ENCODE peak calls at places on chromosome 18, in five cellular contexts. T is lower lobe of right lung, X is right lobe of liver, H is PC-9, Z is body of pancreas. O is an unnamed sample.

GRCh38 chr18:58671941-58672565 is 788 bp downstream of the MALT1 start:
- DNase-seq in T (peak), X (no peak), H (peak), Z (no peak), O (no peak)

GRCh38 chr18:22900558-22901183 is 32.5 kb upstream of the RBBP8 start:
- DNase-seq in T (no peak), X (peak), H (no peak), Z (peak), O (no peak)

GRCh38 chr18:77173274-77174030 is 40.9 kb upstream of the MBP start:
- DNase-seq in T (no peak), X (no peak), H (no peak), Z (no peak), O (no peak)

GRCh38 chr18:46174317-46175039 is 70.3 kb downstream of the HAUS1 start:
- DNase-seq in T (peak), X (peak), H (peak), Z (peak), O (no peak)

GRCh38 chr18:77053616-77054287 is 78.8 kb downstream of the MBP start:
- DNase-seq in T (no peak), X (no peak), H (no peak), Z (no peak), O (no peak)

GRCh38 chr18:55934801-55935200 is 346.8 kb upstream of the TCF4 start:
- DNase-seq in T (no peak), X (no peak), H (no peak), Z (no peak), O (no peak)

GRCh38 chr18:77985486-77985885 is 735.8 kb downstream of the GALR1 start:
- DNase-seq in T (no peak), X (no peak), H (no peak), Z (no peak), O (no peak)

GRCh38 chr18:34729264-34729663 is 19.2 kb downstream of the DTNA start:
- DNase-seq in T (no peak), X (no peak), H (no peak), Z (no peak), O (peak)

GRCh38 chr18:13376841-13377351 is 158.3 kb downstream of the LDLRAD4 start:
- DNase-seq in T (no peak), X (no peak), H (no peak), Z (no peak), O (no peak)

GRCh38 chr18:58088723-58089074 is 44.7 kb downstream of the NEDD4L start:
- DNase-seq in T (no peak), X (no peak), H (peak), Z (peak), O (peak)

GRCh38 chr18:70132999-70133398 is 72.5 kb downstream of the RTTN start:
- DNase-seq in T (no peak), X (no peak), H (no peak), Z (peak), O (no peak)

GRCh38 chr18:34595673-34596072 is 114.4 kb upstream of the DTNA start:
- DNase-seq in T (no peak), X (no peak), H (no peak), Z (no peak), O (peak)

GRCh38 chr18:79962835-79963657 is 1.4 kb upstream of the HSBP1L1 start:
- DNase-seq in T (no peak), X (no peak), H (no peak), Z (no peak), O (no peak)

GRCh38 chr18:10481831-10482230 is 27.4 kb downstream of the APCDD1 start:
- DNase-seq in T (no peak), X (no peak), H (no peak), Z (no peak), O (no peak)

GRCh38 chr18:54775686-54776085 is 52.6 kb upstream of the RAB27B start:
- DNase-seq in T (no peak), X (no peak), H (peak), Z (peak), O (peak)

GRCh38 chr18:1604751-1605150 is 700.1 kb downstream of the ADCYAP1 start:
- DNase-seq in T (no peak), X (no peak), H (no peak), Z (no peak), O (no peak)

GRCh38 chr18:60978338-60978737 is 354.9 kb upstream of the CDH20 start:
- DNase-seq in T (no peak), X (no peak), H (no peak), Z (no peak), O (no peak)

GRCh38 chr18:57970356-57971095 is 73.5 kb upstream of the NEDD4L start:
- DNase-seq in T (no peak), X (no peak), H (no peak), Z (no peak), O (peak)

GRCh38 chr18:703660-704018 is 8.8 kb downstream of the ENOSF1 start:
- DNase-seq in T (no peak), X (peak), H (no peak), Z (no peak), O (no peak)

GRCh38 chr18:46071615-46071893 is 506 bp downstream of the PSTPIP2 start:
- DNase-seq in T (no peak), X (no peak), H (no peak), Z (no peak), O (no peak)

GRCh38 chr18:23071285-23071684 is 64.0 kb upstream of the CABLES1 start:
- DNase-seq in T (peak), X (no peak), H (no peak), Z (peak), O (no peak)

GRCh38 chr18:1585881-1586488 is 681.3 kb downstream of the ADCYAP1 start:
- DNase-seq in T (no peak), X (no peak), H (peak), Z (no peak), O (no peak)

GRCh38 chr18:77082316-77082715 is 50.3 kb downstream of the MBP start:
- DNase-seq in T (no peak), X (no peak), H (no peak), Z (no peak), O (no peak)

GRCh38 chr18:36735130-36735529 is 93.7 kb downstream of the TPGS2 start:
- DNase-seq in T (no peak), X (no peak), H (no peak), Z (no peak), O (no peak)

GRCh38 chr18:36780748-36781147 is 48.1 kb downstream of the TPGS2 start:
- DNase-seq in T (no peak), X (no peak), H (no peak), Z (no peak), O (no peak)

GRCh38 chr18:49612515-49613033 is 50.7 kb downstream of the LIPG start:
- DNase-seq in T (no peak), X (no peak), H (no peak), Z (no peak), O (no peak)

GRCh38 chr18:63071566-63072175 is 247.9 kb downstream of the BCL2 start:
- DNase-seq in T (no peak), X (no peak), H (peak), Z (no peak), O (no peak)

GRCh38 chr18:63069496-63069895 is 250.1 kb downstream of the BCL2 start:
- DNase-seq in T (no peak), X (no peak), H (no peak), Z (no peak), O (no peak)

GRCh38 chr18:63070750-63071502 is 248.6 kb downstream of the BCL2 start:
- DNase-seq in T (no peak), X (no peak), H (peak), Z (no peak), O (no peak)

GRCh38 chr18:63074987-63075404 is 244.6 kb downstream of the BCL2 start:
- DNase-seq in T (peak), X (peak), H (peak), Z (peak), O (peak)

DNA sequence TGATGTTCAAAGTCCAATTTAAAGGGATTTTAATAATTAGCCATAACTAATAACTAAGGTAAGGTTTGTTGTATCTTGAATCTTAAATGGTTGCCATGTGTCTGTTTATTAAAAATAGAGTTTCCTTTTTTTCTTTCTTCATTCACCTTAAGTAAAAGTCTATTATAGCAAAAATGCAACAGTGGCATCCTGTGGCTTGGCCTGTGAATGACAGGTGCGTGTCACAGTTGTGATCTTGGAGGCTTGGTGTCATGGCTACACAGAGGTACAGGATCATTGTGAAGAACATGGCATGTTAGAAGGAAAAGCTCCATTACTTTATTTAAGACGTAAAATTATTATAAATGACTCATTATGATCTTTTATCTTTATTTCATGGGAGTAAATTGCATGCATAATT is 246.1 kb downstream of the BCL2 start:
- DNase-seq in T (no peak), X (no peak), H (no peak), Z (no peak), O (peak)
- TF ChIP-seq CTCF in T (no peak), X (peak), H (no peak), Z (no peak), O (no peak)

DNA sequence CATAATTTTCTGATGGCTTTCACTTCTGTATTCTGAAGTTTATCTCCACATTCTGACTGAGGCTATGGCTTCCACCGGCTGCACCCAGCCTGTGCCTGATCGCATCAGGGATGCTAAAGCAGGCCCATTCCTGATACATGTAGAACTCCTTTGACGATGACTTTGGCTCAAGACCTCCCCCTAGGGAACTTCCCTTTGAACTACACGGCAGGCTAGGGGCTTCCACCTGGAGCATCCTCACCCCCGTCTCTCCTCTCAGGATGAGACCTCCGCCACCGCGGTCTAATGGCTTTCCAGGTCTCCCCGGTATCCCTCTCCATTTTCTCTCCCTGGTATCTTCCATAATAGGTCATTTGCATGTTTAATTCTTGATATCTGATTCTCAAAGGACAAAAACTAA is 214.9 kb upstream of the CHST9 start:
- DNase-seq in T (no peak), X (no peak), H (no peak), Z (no peak), O (peak)
- TF ChIP-seq CTCF in T (no peak), X (no peak), H (no peak), Z (no peak), O (peak)

DNA sequence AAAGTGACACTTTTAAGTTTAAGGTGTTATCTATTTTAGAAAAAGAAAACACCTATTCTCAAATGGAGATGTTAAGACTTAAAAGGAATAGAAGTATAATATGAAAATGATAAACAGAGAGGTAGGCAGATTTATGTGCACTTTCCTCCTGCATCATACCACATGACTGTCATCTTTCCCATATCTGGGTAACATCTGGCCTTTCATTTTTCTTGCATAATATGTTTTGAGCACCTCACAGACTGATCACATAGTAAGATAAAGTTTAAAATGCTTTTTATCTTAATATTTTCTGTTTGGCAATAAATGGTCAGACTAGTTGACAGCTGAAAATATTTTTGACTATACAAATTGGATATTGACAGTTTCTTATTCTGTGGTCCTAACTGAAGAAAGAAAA is 1852.1 kb upstream of the PIK3C3 start:
- DNase-seq in T (no peak), X (no peak), H (no peak), Z (no peak), O (no peak)
- TF ChIP-seq CTCF in T (no peak), X (no peak), H (no peak), Z (no peak), O (no peak)

GRCh38 chr18:62239475-62239874 is 52.4 kb downstream of the RELCH start:
- DNase-seq in T (no peak), X (no peak), H (no peak), Z (no peak), O (no peak)
- TF ChIP-seq CTCF in T (no peak), X (no peak), H (no peak), Z (no peak), O (no peak)

GRCh38 chr18:6401687-6402086 is 13.0 kb downstream of the L3MBTL4 start:
- DNase-seq in T (no peak), X (no peak), H (no peak), Z (no peak), O (no peak)

GRCh38 chr18:6396843-6397242 is 17.9 kb downstream of the L3MBTL4 start:
- DNase-seq in T (no peak), X (no peak), H (no peak), Z (no peak), O (no peak)

GRCh38 chr18:6397931-6398566 is 16.7 kb downstream of the L3MBTL4 start:
- DNase-seq in T (no peak), X (no peak), H (no peak), Z (no peak), O (no peak)

GRCh38 chr18:6396276-6396675 is 18.4 kb downstream of the L3MBTL4 start:
- DNase-seq in T (no peak), X (no peak), H (no peak), Z (no peak), O (no peak)
- TF ChIP-seq CTCF in T (no peak), X (no peak), H (no peak), Z (no peak), O (no peak)

DNA sequence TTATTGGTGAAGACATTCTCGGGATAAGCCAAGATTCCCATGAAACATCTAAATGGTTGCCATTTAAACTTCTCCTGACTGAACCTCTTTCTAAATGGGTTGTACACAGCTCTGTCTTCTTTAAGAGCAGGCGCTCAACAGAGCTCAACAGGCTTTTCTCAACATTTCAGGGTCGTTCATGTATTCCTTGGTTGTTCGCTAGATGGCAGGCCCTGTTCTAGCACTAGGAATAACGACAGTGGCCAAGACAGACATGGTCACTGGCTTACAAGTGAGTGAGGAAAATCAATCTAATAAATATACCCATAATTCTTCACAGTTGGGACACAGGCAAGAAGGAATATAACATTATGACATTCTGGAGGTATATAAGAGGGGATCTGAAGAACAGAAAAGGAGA is 154.5 kb downstream of the SMAD2 start:
- DNase-seq in T (no peak), X (no peak), H (no peak), Z (no peak), O (no peak)
- TF ChIP-seq CTCF in T (peak), X (no peak), H (peak), Z (peak), O (no peak)

GRCh38 chr18:72634500-72634899 is 90.4 kb upstream of the CBLN2 start:
- DNase-seq in T (no peak), X (no peak), H (no peak), Z (no peak), O (peak)
- TF ChIP-seq CTCF in T (no peak), X (no peak), H (no peak), Z (no peak), O (no peak)

DNA sequence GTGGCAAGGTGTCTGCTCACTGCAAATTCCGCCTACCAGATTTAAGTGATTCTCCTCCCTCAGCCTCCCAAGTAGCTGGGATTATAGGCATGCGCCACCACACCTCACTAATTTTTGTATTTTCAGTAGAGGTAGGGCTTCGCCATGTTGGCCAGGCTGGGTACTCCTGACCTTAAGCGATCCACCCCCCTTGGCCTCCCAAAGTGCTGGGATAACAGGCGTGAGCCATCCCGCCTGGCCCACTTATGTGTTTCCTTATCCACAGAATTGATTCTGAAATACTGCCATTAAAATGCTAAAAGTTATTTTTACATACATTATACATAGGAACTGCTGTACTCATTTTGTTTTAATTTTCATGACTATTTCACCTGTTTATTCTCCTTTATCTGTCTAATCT is 529.7 kb upstream of the CDH7 start:
- DNase-seq in T (no peak), X (no peak), H (no peak), Z (no peak), O (no peak)
- TF ChIP-seq CTCF in T (no peak), X (no peak), H (no peak), Z (no peak), O (no peak)